ENCODE peak calls at places on chromosomes 13 and 19, in six cellular contexts. U is psoas muscle, Q is hepatocyte, H is brain microvascular endothelial cell, L is tibial artery, P is RWPE1. W is an unnamed sample.

GRCh38 chr13:32720026-32720425 is 133.8 kb downstream of the PDS5B start:
- DNase-seq in U (no peak), Q (no peak), H (no peak), L (no peak), P (no peak), W (no peak)

GRCh38 chr13:94343243-94343585 is 136.3 kb downstream of the DCT start:
- DNase-seq in U (no peak), Q (peak), H (peak), L (peak), P (no peak), W (no peak)

GRCh38 chr19:28541029-28541428 is 671.9 kb downstream of the UQCRFS1 start:
- DNase-seq in U (no peak), Q (no peak), H (no peak), L (no peak), P (no peak), W (no peak)

GRCh38 chr19:52640916-52641315 is 2.8 kb upstream of the ZNF83 start:
- DNase-seq in U (no peak), Q (peak), H (no peak), L (no peak), P (no peak), W (no peak)

GRCh38 chr19:38425810-38426466 is at the start of gene RASGRP4:
- DNase-seq in U (no peak), Q (no peak), H (no peak), L (peak), P (no peak), W (no peak)

GRCh38 chr19:4284176-4284958 is 5.3 kb downstream of the SHD start:
- DNase-seq in U (no peak), Q (peak), H (peak), L (no peak), P (peak), W (no peak)

GRCh38 chr19:1206733-1207301 is 1.2 kb downstream of the STK11 start:
- DNase-seq in U (no peak), Q (peak), H (no peak), L (no peak), P (no peak), W (no peak)

GRCh38 chr13:92044351-92044750 is 645.9 kb downstream of the GPC5 start:
- DNase-seq in U (no peak), Q (no peak), H (no peak), L (no peak), P (no peak), W (no peak)

GRCh38 chr13:46575843-46576242 is 22.9 kb downstream of the LRCH1 start:
- DNase-seq in U (no peak), Q (no peak), H (peak), L (no peak), P (peak), W (no peak)

GRCh38 chr13:55439450-55439849 is 1701.3 kb upstream of the PRR20A start:
- DNase-seq in U (no peak), Q (no peak), H (no peak), L (no peak), P (no peak), W (no peak)

GRCh38 chr13:39336964-39337363 is 266.0 kb downstream of the LHFPL6 start:
- DNase-seq in U (no peak), Q (no peak), H (no peak), L (no peak), P (no peak), W (no peak)

GRCh38 chr19:2186071-2186846 is 22.5 kb downstream of the DOT1L start:
- DNase-seq in U (peak), Q (peak), H (peak), L (peak), P (no peak), W (peak)

GRCh38 chr13:75299206-75299605 is 182.8 kb downstream of the TBC1D4 start:
- DNase-seq in U (no peak), Q (no peak), H (no peak), L (no peak), P (no peak), W (no peak)

GRCh38 chr13:106491928-106492327 is 43.5 kb downstream of the EFNB2 start:
- DNase-seq in U (no peak), Q (no peak), H (no peak), L (no peak), P (no peak), W (no peak)

GRCh38 chr19:32543107-32543900 is 37.7 kb upstream of the PDCD5 start:
- DNase-seq in U (no peak), Q (no peak), H (peak), L (no peak), P (peak), W (no peak)

GRCh38 chr19:18002347-18002850 is 5.6 kb upstream of the ARRDC2 start:
- DNase-seq in U (peak), Q (no peak), H (no peak), L (peak), P (no peak), W (no peak)

GRCh38 chr19:55321466-55321865 is 3.7 kb downstream of the TMEM150B start:
- DNase-seq in U (no peak), Q (peak), H (no peak), L (no peak), P (no peak), W (no peak)

GRCh38 chr19:33684550-33685303 is 63.0 kb downstream of the CHST8 start:
- DNase-seq in U (no peak), Q (no peak), H (no peak), L (no peak), P (no peak), W (peak)

GRCh38 chr13:72384879-72385278 is 342.6 kb downstream of the MZT1 start:
- DNase-seq in U (no peak), Q (peak), H (peak), L (no peak), P (peak), W (no peak)

GRCh38 chr19:14890616-14891379 is 4.9 kb upstream of the OR7A17 start:
- DNase-seq in U (peak), Q (no peak), H (no peak), L (peak), P (no peak), W (peak)

GRCh38 chr19:33693678-33694077 is 71.9 kb downstream of the CHST8 start:
- DNase-seq in U (no peak), Q (no peak), H (no peak), L (no peak), P (no peak), W (no peak)

GRCh38 chr19:42989851-42990250 is 36.4 kb downstream of the PSG11 start:
- DNase-seq in U (no peak), Q (no peak), H (no peak), L (no peak), P (no peak), W (no peak)

GRCh38 chr19:33519416-33519815 is 2.2 kb downstream of the PEPD start:
- DNase-seq in U (no peak), Q (no peak), H (no peak), L (no peak), P (no peak), W (no peak)

GRCh38 chr13:109348514-109349340 is 437.7 kb downstream of the IRS2 start:
- DNase-seq in U (no peak), Q (no peak), H (no peak), L (no peak), P (peak), W (no peak)

GRCh38 chr19:33772102-33772857 is 24.4 kb upstream of the KCTD15 start:
- DNase-seq in U (no peak), Q (no peak), H (no peak), L (no peak), P (no peak), W (no peak)

GRCh38 chr13:44819245-44819644 is 170.0 kb downstream of the NUFIP1 start:
- DNase-seq in U (no peak), Q (peak), H (peak), L (no peak), P (peak), W (no peak)

GRCh38 chr19:38721977-38722773 is 22.1 kb downstream of the CAPN12 start:
- DNase-seq in U (no peak), Q (no peak), H (no peak), L (no peak), P (no peak), W (no peak)

GRCh38 chr13:96112936-96113335 is 23.0 kb downstream of the HS6ST3 start:
- DNase-seq in U (no peak), Q (no peak), H (no peak), L (no peak), P (no peak), W (no peak)

GRCh38 chr13:98813993-98814392 is 61.5 kb upstream of the SLC15A1 start:
- DNase-seq in U (no peak), Q (peak), H (no peak), L (no peak), P (no peak), W (no peak)

GRCh38 chr19:4580021-4580901 is 20.8 kb upstream of the SEMA6B start:
- DNase-seq in U (no peak), Q (peak), H (no peak), L (no peak), P (no peak), W (no peak)

GRCh38 chr19:54893406-54893805 is 12.5 kb upstream of the NCR1 start:
- DNase-seq in U (no peak), Q (no peak), H (no peak), L (no peak), P (no peak), W (no peak)

GRCh38 chr19:33225458-33225925 is at the start of gene SLC7A10:
- DNase-seq in U (no peak), Q (peak), H (no peak), L (no peak), P (no peak), W (no peak)

GRCh38 chr13:43942301-43942700 is 62.6 kb downstream of the LACC1 start:
- DNase-seq in U (no peak), Q (no peak), H (peak), L (no peak), P (no peak), W (no peak)

GRCh38 chr19:53879145-53880037 is 2.6 kb upstream of the PRKCG start:
- DNase-seq in U (peak), Q (peak), H (peak), L (peak), P (peak), W (peak)

GRCh38 chr13:97371486-97372109 is 62.4 kb upstream of the RAP2A start:
- DNase-seq in U (no peak), Q (no peak), H (no peak), L (no peak), P (no peak), W (no peak)

DNA sequence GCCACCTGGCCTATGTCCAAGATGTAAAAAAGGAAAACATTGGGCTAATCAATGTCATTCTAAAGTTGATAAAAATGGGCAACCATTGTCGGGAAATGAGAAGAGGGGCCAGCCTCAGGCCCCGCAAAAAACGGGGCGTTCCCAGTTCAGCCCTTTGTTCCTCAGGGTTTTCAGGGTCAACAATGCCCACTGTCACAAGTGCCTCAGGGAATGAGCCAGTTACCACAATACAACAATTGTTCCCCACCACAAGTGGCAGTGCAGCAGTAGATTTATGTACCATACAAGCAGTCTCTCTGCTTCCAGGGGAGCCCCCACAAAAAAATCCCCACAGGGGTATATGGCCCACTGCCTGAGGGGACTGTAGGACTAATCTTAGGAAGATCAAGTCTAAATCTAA is 112.5 kb downstream of the ZNF486 start:
- DNase-seq in U (no peak), Q (no peak), H (no peak), L (no peak), P (no peak), W (no peak)
- H3K27ac ChIP-seq in U (no peak), Q (no peak), H (no peak), L (no peak), P (no peak), W (no peak)

GRCh38 chr19:39915848-39916215 is 18.6 kb downstream of the FCGBP start:
- DNase-seq in U (no peak), Q (no peak), H (no peak), L (no peak), P (no peak), W (no peak)

GRCh38 chr19:39913682-39914333 is 20.6 kb downstream of the FCGBP start:
- DNase-seq in U (no peak), Q (peak), H (no peak), L (no peak), P (no peak), W (no peak)

GRCh38 chr19:39916851-39917396 is 17.5 kb downstream of the FCGBP start:
- DNase-seq in U (no peak), Q (no peak), H (no peak), L (no peak), P (no peak), W (no peak)

GRCh38 chr19:39916236-39916635 is 18.2 kb downstream of the FCGBP start:
- DNase-seq in U (no peak), Q (no peak), H (no peak), L (no peak), P (no peak), W (no peak)

DNA sequence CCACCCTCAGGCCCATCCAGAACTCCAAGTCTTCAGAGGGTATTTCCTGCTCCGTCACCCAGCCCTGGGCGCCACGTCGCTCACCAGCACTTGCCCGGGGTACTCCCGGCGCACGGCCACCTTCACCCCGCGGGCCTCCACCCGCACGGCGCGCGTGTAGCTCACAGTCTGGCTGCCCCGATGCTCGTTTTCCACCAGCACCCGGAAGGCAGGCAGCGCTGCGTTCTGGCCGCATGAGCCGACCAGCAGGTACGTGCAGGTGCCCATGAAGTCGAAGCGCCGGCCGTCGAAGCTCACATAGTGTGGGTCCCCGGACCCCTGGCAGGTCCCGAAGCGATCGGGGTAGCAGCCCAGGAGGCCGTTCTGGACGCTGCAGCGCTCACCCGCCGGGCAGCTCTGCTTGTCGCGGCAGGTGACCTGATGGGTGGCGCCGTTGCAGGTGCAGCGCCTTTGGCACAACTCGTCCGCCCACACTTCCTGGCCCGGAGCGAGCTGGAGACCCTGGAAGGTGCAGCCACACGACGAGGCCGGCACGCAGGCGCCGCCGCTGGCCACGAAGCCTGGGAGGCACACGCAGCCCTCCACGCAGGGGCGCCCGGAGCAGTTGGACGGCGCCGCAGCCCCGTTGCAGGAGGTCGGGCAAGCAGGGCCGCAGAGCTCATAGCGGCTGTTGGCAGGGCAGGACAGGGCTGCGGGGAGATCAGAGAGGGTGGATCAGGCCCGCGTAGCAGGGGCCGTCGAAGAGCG is 19.2 kb downstream of the FCGBP start:
- DNase-seq in U (no peak), Q (peak), H (no peak), L (no peak), P (no peak), W (no peak)
- H3K27ac ChIP-seq in U (no peak), Q (no peak), H (no peak), L (no peak), P (no peak), W (no peak)

GRCh38 chr13:79482271-79482970 is 1.5 kb downstream of the NDFIP2 start:
- DNase-seq in U (no peak), Q (peak), H (no peak), L (no peak), P (no peak), W (no peak)
- H3K27ac ChIP-seq in U (peak), Q (peak), H (peak), L (no peak), P (no peak), W (no peak)

DNA sequence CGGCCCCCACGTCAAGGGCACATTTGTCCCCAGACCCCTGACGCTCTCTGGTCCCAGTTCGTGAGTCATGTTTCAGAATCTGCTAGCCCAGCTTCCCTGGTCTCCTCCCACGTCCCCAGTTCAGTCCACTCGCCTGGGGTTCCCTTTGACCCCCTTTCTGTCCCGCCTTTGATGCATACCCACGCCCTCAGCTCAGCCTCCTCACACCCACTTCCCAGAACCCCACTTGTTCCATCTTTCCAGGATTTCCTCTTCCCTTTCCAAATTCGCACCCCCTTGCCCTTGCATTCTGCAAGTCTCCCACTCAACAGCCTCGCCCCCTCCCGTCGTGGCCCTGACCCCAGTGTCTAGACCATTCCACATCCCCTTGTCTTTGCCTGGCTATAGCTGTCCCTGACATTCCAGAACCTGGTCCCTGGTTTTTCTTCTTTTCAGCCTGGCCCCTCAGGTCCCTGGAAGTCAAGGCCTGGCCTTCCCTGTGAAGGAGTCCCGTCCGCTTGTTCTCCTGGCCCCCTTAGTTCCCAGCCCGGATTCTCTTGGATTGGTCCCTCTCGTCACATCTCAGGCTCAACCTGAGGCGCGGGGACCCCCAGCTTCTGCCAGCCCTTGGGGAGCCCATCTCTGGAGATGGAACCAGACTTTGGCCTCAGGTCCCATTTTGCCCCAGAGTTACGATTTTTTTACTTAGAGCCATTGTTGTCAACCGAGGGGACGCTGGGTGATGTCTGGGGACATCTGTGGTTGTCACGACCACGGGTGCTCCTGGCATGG is 1.3 kb downstream of the NCLN start:
- DNase-seq in U (no peak), Q (no peak), H (no peak), L (no peak), P (no peak), W (no peak)
- H3K27ac ChIP-seq in U (no peak), Q (no peak), H (peak), L (no peak), P (peak), W (no peak)

GRCh38 chr19:6091771-6092291 is 18.5 kb downstream of the RFX2 start:
- DNase-seq in U (no peak), Q (peak), H (no peak), L (no peak), P (no peak), W (no peak)
- H3K27ac ChIP-seq in U (peak), Q (peak), H (peak), L (peak), P (peak), W (peak)

DNA sequence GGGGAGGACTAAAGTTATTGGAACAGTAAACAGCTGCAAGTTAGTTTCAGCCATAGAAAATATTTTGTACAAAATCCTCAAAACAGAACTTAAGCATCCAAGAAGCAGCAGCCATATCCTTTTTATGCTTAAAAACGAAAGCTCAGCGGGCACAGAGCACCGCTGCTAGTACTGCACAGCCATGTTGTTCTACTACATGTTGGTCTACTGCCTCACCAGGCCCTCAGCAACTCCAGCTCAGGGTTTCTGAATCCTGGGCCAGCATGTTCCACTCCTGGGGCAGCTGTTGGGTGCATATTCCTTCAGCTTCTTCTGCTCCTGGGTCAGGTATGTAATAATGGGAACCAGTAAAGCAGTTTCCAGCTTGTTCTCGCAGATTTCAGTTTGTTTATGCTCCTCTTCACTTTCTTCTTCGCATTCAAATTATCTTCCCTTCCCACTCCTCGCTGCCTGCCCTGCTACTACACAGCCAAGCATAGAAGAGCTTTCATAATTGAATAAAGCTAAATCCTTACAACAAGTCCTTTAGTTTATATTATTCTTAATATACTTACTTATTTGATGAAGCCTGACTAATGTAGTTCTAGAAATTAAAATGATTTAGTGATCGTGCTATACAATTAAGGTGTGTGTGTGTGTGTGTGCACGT is 820.5 kb upstream of the ATXN8OS start:
- DNase-seq in U (no peak), Q (no peak), H (no peak), L (no peak), P (no peak), W (no peak)
- H3K27ac ChIP-seq in U (no peak), Q (no peak), H (no peak), L (no peak), P (no peak), W (no peak)

DNA sequence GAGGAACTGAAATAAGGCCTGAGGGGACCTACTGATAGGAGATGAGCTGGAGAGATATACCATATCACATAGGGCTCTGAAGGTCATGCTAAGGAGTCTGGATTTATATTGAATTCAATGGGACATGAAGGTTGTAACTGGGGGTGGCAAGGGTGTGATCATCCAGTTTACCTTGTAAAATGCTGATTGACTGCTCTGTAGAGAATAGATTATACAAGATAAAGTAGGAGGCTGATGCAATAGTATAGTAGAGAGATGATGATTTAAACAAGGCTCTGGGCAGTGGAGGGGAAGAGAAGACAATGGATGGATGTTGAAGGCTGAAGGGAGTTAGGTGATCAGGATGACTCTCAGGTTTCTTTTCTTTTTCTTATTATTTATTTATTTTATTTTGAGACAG is 18.0 kb upstream of the PAN3 start:
- DNase-seq in U (no peak), Q (no peak), H (no peak), L (no peak), P (no peak), W (no peak)
- H3K27ac ChIP-seq in U (no peak), Q (no peak), H (no peak), L (no peak), P (no peak), W (no peak)

W was measured in sigmoid colon.